ENCODE peak calls at places on chromosomes 16 and 17, in six cellular contexts. One of them, this sample, is unnamed.

GRCh38 chr16:30950516-30951073 is 1.7 kb downstream of the ORAI3 start:
- DNase-seq in CD4-positive, alpha-beta T cell: no peak
- DNase-seq in left ventricle myocardium inferior: no peak
- DNase-seq in HepG2: no peak
- DNase-seq in aorta: no peak
- DNase-seq in cardiac muscle cell: no peak
- DNase-seq in this sample: no peak

GRCh38 chr17:75691371-75692290 is 24.5 kb downstream of the SAP30BP start:
- DNase-seq in left ventricle myocardium inferior: no peak
- DNase-seq in aorta: peak
- DNase-seq in CD4-positive, alpha-beta T cell: no peak
- DNase-seq in HepG2: no peak
- DNase-seq in cardiac muscle cell: peak
- DNase-seq in this sample: no peak

GRCh38 chr17:42110301-42111264 is 1.9 kb downstream of the DHX58 start:
- DNase-seq in HepG2: no peak
- DNase-seq in left ventricle myocardium inferior: no peak
- DNase-seq in cardiac muscle cell: no peak
- DNase-seq in aorta: no peak
- DNase-seq in CD4-positive, alpha-beta T cell: no peak
- DNase-seq in this sample: no peak

GRCh38 chr16:69852815-69853214 is 90.7 kb downstream of the WWP2 start:
- DNase-seq in left ventricle myocardium inferior: no peak
- DNase-seq in CD4-positive, alpha-beta T cell: no peak
- DNase-seq in HepG2: no peak
- DNase-seq in aorta: no peak
- DNase-seq in cardiac muscle cell: no peak
- DNase-seq in this sample: no peak

GRCh38 chr17:76709077-76709950 is 1.5 kb downstream of the MXRA7 start:
- DNase-seq in aorta: peak
- DNase-seq in cardiac muscle cell: peak
- DNase-seq in CD4-positive, alpha-beta T cell: no peak
- DNase-seq in HepG2: peak
- DNase-seq in left ventricle myocardium inferior: peak
- DNase-seq in this sample: peak

GRCh38 chr16:60001523-60001922 is 1267.4 kb upstream of the GOT2 start:
- DNase-seq in aorta: no peak
- DNase-seq in left ventricle myocardium inferior: no peak
- DNase-seq in HepG2: no peak
- DNase-seq in cardiac muscle cell: no peak
- DNase-seq in CD4-positive, alpha-beta T cell: no peak
- DNase-seq in this sample: no peak

GRCh38 chr16:80719573-80719972 is 84.8 kb downstream of the CDYL2 start:
- DNase-seq in aorta: no peak
- DNase-seq in CD4-positive, alpha-beta T cell: no peak
- DNase-seq in HepG2: no peak
- DNase-seq in left ventricle myocardium inferior: no peak
- DNase-seq in cardiac muscle cell: no peak
- DNase-seq in this sample: no peak

GRCh38 chr16:28923652-28924398 is 1.2 kb downstream of the RABEP2 start:
- DNase-seq in CD4-positive, alpha-beta T cell: no peak
- DNase-seq in left ventricle myocardium inferior: no peak
- DNase-seq in cardiac muscle cell: no peak
- DNase-seq in aorta: no peak
- DNase-seq in HepG2: peak
- DNase-seq in this sample: no peak

GRCh38 chr16:694863-695354 is 4.7 kb upstream of the WDR24 start:
- DNase-seq in cardiac muscle cell: no peak
- DNase-seq in HepG2: no peak
- DNase-seq in left ventricle myocardium inferior: no peak
- DNase-seq in CD4-positive, alpha-beta T cell: no peak
- DNase-seq in aorta: no peak
- DNase-seq in this sample: no peak

GRCh38 chr16:23504076-23504452 is 6.2 kb downstream of the GGA2 start:
- DNase-seq in cardiac muscle cell: peak
- DNase-seq in CD4-positive, alpha-beta T cell: no peak
- DNase-seq in left ventricle myocardium inferior: no peak
- DNase-seq in HepG2: no peak
- DNase-seq in aorta: no peak
- DNase-seq in this sample: no peak

GRCh38 chr16:30996324-30996999 is 11.5 kb downstream of the HSD3B7 start:
- DNase-seq in left ventricle myocardium inferior: no peak
- DNase-seq in CD4-positive, alpha-beta T cell: no peak
- DNase-seq in cardiac muscle cell: no peak
- DNase-seq in HepG2: peak
- DNase-seq in aorta: peak
- DNase-seq in this sample: peak

GRCh38 chr17:6643460-6644125 is 2.7 kb downstream of the TXNDC17 start:
- DNase-seq in CD4-positive, alpha-beta T cell: no peak
- DNase-seq in left ventricle myocardium inferior: no peak
- DNase-seq in aorta: no peak
- DNase-seq in cardiac muscle cell: peak
- DNase-seq in HepG2: no peak
- DNase-seq in this sample: no peak

GRCh38 chr17:20920813-20921199 is 122.0 kb downstream of the USP22 start:
- DNase-seq in aorta: no peak
- DNase-seq in HepG2: no peak
- DNase-seq in cardiac muscle cell: peak
- DNase-seq in left ventricle myocardium inferior: no peak
- DNase-seq in CD4-positive, alpha-beta T cell: no peak
- DNase-seq in this sample: no peak

GRCh38 chr17:20916383-20916782 is 126.4 kb downstream of the USP22 start:
- DNase-seq in left ventricle myocardium inferior: no peak
- DNase-seq in cardiac muscle cell: no peak
- DNase-seq in aorta: no peak
- DNase-seq in CD4-positive, alpha-beta T cell: no peak
- DNase-seq in HepG2: no peak
- DNase-seq in this sample: no peak

GRCh38 chr17:20922128-20922670 is 120.6 kb downstream of the USP22 start:
- DNase-seq in CD4-positive, alpha-beta T cell: no peak
- DNase-seq in aorta: no peak
- DNase-seq in left ventricle myocardium inferior: peak
- DNase-seq in cardiac muscle cell: peak
- DNase-seq in HepG2: no peak
- DNase-seq in this sample: peak

GRCh38 chr17:20924306-20924705 is 118.5 kb downstream of the USP22 start:
- DNase-seq in aorta: no peak
- DNase-seq in cardiac muscle cell: no peak
- DNase-seq in CD4-positive, alpha-beta T cell: no peak
- DNase-seq in HepG2: no peak
- DNase-seq in left ventricle myocardium inferior: no peak
- DNase-seq in this sample: no peak

DNA sequence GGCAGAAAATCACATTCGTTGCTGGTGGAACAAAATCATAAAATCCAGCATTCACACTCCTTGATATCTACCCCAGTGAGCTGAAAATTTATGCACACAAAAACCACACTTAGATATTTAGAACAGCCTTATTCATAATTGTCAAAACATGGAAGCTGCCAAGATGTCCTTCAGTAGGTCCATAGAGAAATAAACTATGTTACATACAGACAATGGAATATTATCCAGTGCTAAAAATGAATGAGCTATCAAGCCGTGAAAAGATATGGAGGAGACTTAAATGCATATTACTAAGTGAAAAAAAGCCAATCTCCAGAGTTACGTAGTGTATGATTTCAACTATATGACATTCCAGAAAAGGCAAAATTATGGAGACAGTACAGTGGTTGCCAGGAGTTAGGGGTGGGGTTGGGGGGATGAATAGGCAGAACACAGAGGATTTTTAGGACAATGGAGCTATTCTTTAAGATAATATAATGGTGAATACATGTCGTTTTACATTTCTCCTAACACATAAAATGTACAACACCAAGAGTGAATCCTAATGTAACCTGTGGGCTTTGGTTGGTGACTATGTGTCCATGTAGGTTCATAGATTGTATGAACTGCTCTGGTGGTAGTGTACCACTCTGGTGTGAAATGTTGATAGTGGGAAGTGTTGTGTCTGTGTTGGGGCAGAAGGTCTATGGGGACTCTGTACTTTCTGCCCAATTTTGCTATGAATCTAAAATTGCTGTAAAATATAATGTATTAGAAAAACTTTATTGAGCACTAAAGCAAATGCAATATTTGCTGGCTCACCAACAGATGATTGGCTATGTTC is 122.6 kb downstream of the USP22 start:
- DNase-seq in left ventricle myocardium inferior: no peak
- DNase-seq in CD4-positive, alpha-beta T cell: no peak
- DNase-seq in cardiac muscle cell: peak
- DNase-seq in aorta: no peak
- DNase-seq in HepG2: no peak
- DNase-seq in this sample: no peak
- H3K27ac ChIP-seq in left ventricle myocardium inferior: peak
- H3K27ac ChIP-seq in CD4-positive, alpha-beta T cell: no peak
- H3K27ac ChIP-seq in cardiac muscle cell: no peak
- H3K27ac ChIP-seq in aorta: no peak
- H3K27ac ChIP-seq in HepG2: no peak
- H3K27ac ChIP-seq in this sample: peak

GRCh38 chr16:54106078-54106477 is 180.5 kb downstream of the IRX3 start:
- DNase-seq in left ventricle myocardium inferior: no peak
- DNase-seq in aorta: no peak
- DNase-seq in HepG2: peak
- DNase-seq in CD4-positive, alpha-beta T cell: no peak
- DNase-seq in cardiac muscle cell: no peak
- DNase-seq in this sample: no peak
- H3K27ac ChIP-seq in left ventricle myocardium inferior: no peak
- H3K27ac ChIP-seq in aorta: no peak
- H3K27ac ChIP-seq in HepG2: no peak
- H3K27ac ChIP-seq in CD4-positive, alpha-beta T cell: no peak
- H3K27ac ChIP-seq in cardiac muscle cell: no peak
- H3K27ac ChIP-seq in this sample: no peak

GRCh38 chr17:8537734-8538133 is 92.8 kb downstream of the MYH10 start:
- DNase-seq in cardiac muscle cell: no peak
- DNase-seq in aorta: no peak
- DNase-seq in HepG2: no peak
- DNase-seq in CD4-positive, alpha-beta T cell: no peak
- DNase-seq in left ventricle myocardium inferior: no peak
- DNase-seq in this sample: no peak

GRCh38 chr17:8532021-8532420 is 96.3 kb downstream of the NDEL1 start:
- DNase-seq in cardiac muscle cell: peak
- DNase-seq in CD4-positive, alpha-beta T cell: no peak
- DNase-seq in HepG2: peak
- DNase-seq in aorta: no peak
- DNase-seq in left ventricle myocardium inferior: no peak
- DNase-seq in this sample: no peak

DNA sequence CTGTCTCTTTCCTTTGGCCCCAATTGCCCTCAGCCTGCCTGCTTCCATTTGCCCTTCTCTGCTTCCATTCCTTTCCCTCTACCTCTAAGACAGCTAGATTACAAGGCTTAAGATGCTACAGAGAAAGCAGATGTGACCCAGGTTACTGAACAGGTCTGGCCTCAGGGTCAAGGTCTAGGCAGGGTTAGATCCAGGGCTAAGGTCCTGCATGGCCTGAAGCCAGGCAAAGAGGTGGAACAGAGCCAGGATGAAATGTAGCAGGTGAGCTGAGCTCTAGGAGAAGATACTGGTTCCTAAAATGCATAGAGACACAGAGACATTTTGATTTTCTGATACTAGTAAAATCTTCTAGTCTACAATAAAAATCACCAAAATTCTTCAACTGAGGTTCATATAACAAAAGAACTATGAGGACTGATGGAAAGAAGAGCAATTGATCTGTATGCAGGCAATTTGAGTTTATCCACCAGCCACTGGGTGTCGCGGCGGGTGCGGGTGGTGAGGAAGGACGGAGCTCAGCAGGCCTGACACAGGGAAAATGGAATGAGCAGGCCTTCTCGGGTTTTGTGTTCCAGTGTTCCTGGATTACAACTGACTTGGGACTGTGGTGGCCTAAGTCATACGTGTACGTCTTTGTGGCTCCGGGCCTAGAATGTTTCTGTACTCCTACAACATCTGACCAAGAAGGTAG is 95.9 kb downstream of the MYH10 start:
- DNase-seq in CD4-positive, alpha-beta T cell: no peak
- DNase-seq in aorta: no peak
- DNase-seq in cardiac muscle cell: no peak
- DNase-seq in left ventricle myocardium inferior: no peak
- DNase-seq in HepG2: no peak
- DNase-seq in this sample: no peak
- H3K27ac ChIP-seq in CD4-positive, alpha-beta T cell: no peak
- H3K27ac ChIP-seq in aorta: peak
- H3K27ac ChIP-seq in cardiac muscle cell: peak
- H3K27ac ChIP-seq in left ventricle myocardium inferior: no peak
- H3K27ac ChIP-seq in HepG2: no peak
- H3K27ac ChIP-seq in this sample: no peak

GRCh38 chr17:69058165-69058564 is 2.6 kb downstream of the ABCA9 start:
- DNase-seq in left ventricle myocardium inferior: no peak
- DNase-seq in cardiac muscle cell: no peak
- DNase-seq in aorta: no peak
- DNase-seq in HepG2: peak
- DNase-seq in CD4-positive, alpha-beta T cell: no peak
- DNase-seq in this sample: no peak

GRCh38 chr17:69061901-69062556 is 1.3 kb upstream of the ABCA9 start:
- DNase-seq in cardiac muscle cell: no peak
- DNase-seq in HepG2: no peak
- DNase-seq in CD4-positive, alpha-beta T cell: no peak
- DNase-seq in left ventricle myocardium inferior: no peak
- DNase-seq in aorta: no peak
- DNase-seq in this sample: no peak

GRCh38 chr17:69059458-69060205 is 1.1 kb downstream of the ABCA9 start:
- DNase-seq in left ventricle myocardium inferior: no peak
- DNase-seq in HepG2: no peak
- DNase-seq in CD4-positive, alpha-beta T cell: no peak
- DNase-seq in aorta: no peak
- DNase-seq in cardiac muscle cell: peak
- DNase-seq in this sample: no peak

GRCh38 chr17:69062860-69063621 is 2.3 kb upstream of the ABCA9 start:
- DNase-seq in left ventricle myocardium inferior: no peak
- DNase-seq in HepG2: no peak
- DNase-seq in aorta: no peak
- DNase-seq in cardiac muscle cell: no peak
- DNase-seq in CD4-positive, alpha-beta T cell: no peak
- DNase-seq in this sample: no peak

GRCh38 chr17:69060835-69061234 is at the start of gene ABCA9:
- DNase-seq in CD4-positive, alpha-beta T cell: no peak
- DNase-seq in cardiac muscle cell: peak
- DNase-seq in left ventricle myocardium inferior: no peak
- DNase-seq in HepG2: no peak
- DNase-seq in aorta: no peak
- DNase-seq in this sample: no peak
- H3K27ac ChIP-seq in CD4-positive, alpha-beta T cell: no peak
- H3K27ac ChIP-seq in cardiac muscle cell: no peak
- H3K27ac ChIP-seq in left ventricle myocardium inferior: peak
- H3K27ac ChIP-seq in HepG2: no peak
- H3K27ac ChIP-seq in aorta: no peak
- H3K27ac ChIP-seq in this sample: peak

GRCh38 chr17:57949649-57950048 is 5.6 kb downstream of the CUEDC1 start:
- DNase-seq in left ventricle myocardium inferior: no peak
- DNase-seq in CD4-positive, alpha-beta T cell: no peak
- DNase-seq in HepG2: no peak
- DNase-seq in aorta: peak
- DNase-seq in cardiac muscle cell: no peak
- DNase-seq in this sample: peak
- H3K27ac ChIP-seq in left ventricle myocardium inferior: peak
- H3K27ac ChIP-seq in CD4-positive, alpha-beta T cell: no peak
- H3K27ac ChIP-seq in HepG2: no peak
- H3K27ac ChIP-seq in aorta: no peak
- H3K27ac ChIP-seq in cardiac muscle cell: no peak
- H3K27ac ChIP-seq in this sample: peak

This sample was measured in heart left ventricle.